ENCODE peak calls at places on chromosomes 13 and 19, in four cellular contexts. Q, O, W and T are unnamed samples.

GRCh38 chr19:58549664-58550361 is 5.1 kb downstream of the CHMP2A start:
- DNase-seq in W (no peak), Q (no peak), O (no peak), T (no peak)

GRCh38 chr13:41812237-41812636 is 148.7 kb downstream of the VWA8 start:
- DNase-seq in O (no peak), Q (no peak), W (no peak), T (no peak)

GRCh38 chr13:25345555-25345954 is 26.2 kb upstream of the ATP8A2 start:
- DNase-seq in O (no peak), W (no peak), Q (no peak), T (no peak)

GRCh38 chr19:3129112-3129511 is 6.7 kb upstream of the GNA15 start:
- DNase-seq in W (no peak), O (peak), Q (peak), T (peak)

GRCh38 chr13:24040835-24041234 is 119.7 kb upstream of the SPATA13 start:
- DNase-seq in W (no peak), O (no peak), Q (no peak), T (no peak)

GRCh38 chr13:109677206-109677605 is 109.2 kb downstream of the IRS2 start:
- DNase-seq in Q (no peak), O (no peak), W (no peak), T (no peak)

GRCh38 chr19:8192227-8192820 is 16.8 kb upstream of the CERS4 start:
- DNase-seq in O (no peak), Q (no peak), W (no peak), T (no peak)

GRCh38 chr19:1882089-1882785 is 3.1 kb downstream of the ABHD17A start:
- DNase-seq in O (no peak), W (no peak), Q (no peak), T (no peak)

GRCh38 chr19:3047307-3048189 is 14.7 kb downstream of the TLE5 start:
- DNase-seq in W (peak), Q (peak), O (peak), T (peak)

GRCh38 chr19:13804830-13805683 is 9.8 kb downstream of the ZSWIM4 start:
- DNase-seq in Q (no peak), W (no peak), O (no peak), T (no peak)

GRCh38 chr13:80894930-80895329 is 554.0 kb upstream of the SPRY2 start:
- DNase-seq in Q (no peak), O (no peak), W (no peak), T (no peak)

GRCh38 chr19:45395524-45396388 is 9.1 kb downstream of the PPP1R13L start:
- DNase-seq in O (no peak), W (no peak), Q (no peak), T (no peak)

GRCh38 chr19:29247912-29248311 is 35.0 kb upstream of the UQCRFS1 start:
- DNase-seq in O (no peak), W (no peak), Q (no peak), T (no peak)

GRCh38 chr13:42377640-42378382 is 105.9 kb downstream of the AKAP11 start:
- DNase-seq in O (no peak), Q (no peak), W (no peak), T (no peak)

GRCh38 chr19:18167975-18168645 is 5.5 kb upstream of the IFI30 start:
- DNase-seq in W (peak), Q (no peak), O (no peak), T (peak)

GRCh38 chr19:18062043-18062442 is 24.7 kb downstream of the IL12RB1 start:
- DNase-seq in W (no peak), O (no peak), Q (no peak), T (no peak)

GRCh38 chr19:15315101-15315500 is 17.2 kb downstream of the BRD4 start:
- DNase-seq in O (no peak), Q (no peak), W (no peak), T (no peak)

GRCh38 chr13:46831588-46832194 is 34.7 kb upstream of the ESD start:
- DNase-seq in Q (peak), W (peak), O (peak), T (peak)

GRCh38 chr13:46926856-46927625 is 30.2 kb upstream of the HTR2A start:
- DNase-seq in W (no peak), O (peak), Q (no peak), T (peak)

GRCh38 chr13:20672772-20673171 is 30.7 kb upstream of the IL17D start:
- DNase-seq in O (peak), W (no peak), Q (peak), T (peak)

GRCh38 chr19:29843180-29844051 is 31.6 kb downstream of the CCNE1 start:
- DNase-seq in Q (no peak), W (no peak), O (no peak), T (peak)

GRCh38 chr19:49857061-49857833 is 6.3 kb downstream of the PTOV1 start:
- DNase-seq in Q (no peak), O (no peak), W (no peak), T (no peak)

GRCh38 chr13:39603424-39603947 is 493 bp upstream of the LHFPL6 start:
- DNase-seq in O (peak), Q (no peak), W (peak), T (peak)

GRCh38 chr13:60754211-60754610 is 357.2 kb downstream of the TDRD3 start:
- DNase-seq in W (no peak), O (no peak), Q (no peak), T (no peak)

GRCh38 chr19:17136026-17136425 is 60.4 kb downstream of the MYO9B start:
- DNase-seq in Q (no peak), O (no peak), W (no peak), T (no peak)

GRCh38 chr19:39237200-39238184 is 7.3 kb downstream of the IFNL3 start:
- DNase-seq in W (no peak), Q (no peak), O (no peak), T (no peak)

GRCh38 chr19:52659013-52659412 is 20.9 kb upstream of the ZNF83 start:
- DNase-seq in Q (no peak), O (no peak), W (no peak), T (no peak)

GRCh38 chr13:32116210-32116609 is 84.6 kb downstream of the FRY start:
- DNase-seq in W (no peak), O (no peak), Q (no peak), T (no peak)

GRCh38 chr19:662207-662961 is 630 bp downstream of the RNF126 start:
- DNase-seq in W (no peak), Q (no peak), O (peak), T (no peak)

GRCh38 chr13:43732726-43733125 is 54.0 kb downstream of the ENOX1 start:
- DNase-seq in O (no peak), Q (no peak), W (no peak), T (no peak)

GRCh38 chr19:5403968-5404640 is 51.1 kb upstream of the ZNRF4 start:
- DNase-seq in W (peak), Q (peak), O (peak), T (peak)

GRCh38 chr13:44764334-44764733 is 188.2 kb upstream of the TSC22D1 start:
- DNase-seq in Q (no peak), O (no peak), W (peak), T (no peak)

GRCh38 chr13:23905766-23906165 is 8.5 kb upstream of the C1QTNF9B start:
- DNase-seq in Q (no peak), W (no peak), O (peak), T (no peak)

GRCh38 chr13:79409828-79410227 is 3.8 kb upstream of the RBM26 start:
- DNase-seq in O (no peak), Q (no peak), W (no peak), T (no peak)

GRCh38 chr13:113665582-113666323 is 1.3 kb upstream of the GRK1 start:
- DNase-seq in Q (no peak), O (no peak), W (peak), T (no peak)

GRCh38 chr19:52786078-52786463 is 520 bp downstream of the ZNF600 start:
- DNase-seq in W (no peak), Q (no peak), O (no peak), T (no peak)

GRCh38 chr19:48284891-48285290 is 15.0 kb downstream of the ZNF114 start:
- DNase-seq in O (peak), Q (no peak), W (no peak), T (peak)

GRCh38 chr13:114099918-114100445 is 32.4 kb downstream of the RASA3 start:
- DNase-seq in Q (no peak), O (peak), W (no peak), T (peak)

GRCh38 chr13:99087130-99087953 is 109.5 kb upstream of the DOCK9 start:
- DNase-seq in Q (peak), O (peak), W (peak), T (peak)
- TF ChIP-seq CTCF in Q (no peak), O (no peak), W (peak), T (peak)

DNA sequence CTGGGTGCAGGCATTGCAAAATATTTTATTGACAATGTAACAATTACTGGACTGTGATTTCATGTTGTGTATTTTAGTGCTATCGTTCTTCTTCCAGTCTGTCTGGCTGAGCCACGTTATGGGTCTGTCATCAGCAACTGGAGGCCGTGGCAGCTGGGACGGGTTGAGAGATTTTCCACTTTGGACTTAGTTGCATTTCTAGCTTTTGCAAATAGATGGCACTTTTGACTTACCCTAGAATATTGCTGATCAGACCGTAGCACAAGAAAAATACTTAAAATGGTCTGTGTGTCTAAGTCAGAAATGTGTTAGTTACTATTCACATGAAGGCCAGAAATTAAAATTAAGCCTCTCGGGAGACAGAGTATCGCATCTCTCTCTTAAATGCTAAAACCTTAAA is 211.1 kb downstream of the TEX29 start:
- DNase-seq in O (no peak), Q (no peak), W (no peak), T (peak)
- TF ChIP-seq CTCF in O (no peak), Q (no peak), W (peak), T (no peak)

GRCh38 chr13:30892966-30893365 is 13.1 kb upstream of the MEDAG start:
- DNase-seq in W (peak), Q (no peak), O (peak), T (peak)
- TF ChIP-seq CTCF in W (peak), Q (peak), O (peak), T (peak)

DNA sequence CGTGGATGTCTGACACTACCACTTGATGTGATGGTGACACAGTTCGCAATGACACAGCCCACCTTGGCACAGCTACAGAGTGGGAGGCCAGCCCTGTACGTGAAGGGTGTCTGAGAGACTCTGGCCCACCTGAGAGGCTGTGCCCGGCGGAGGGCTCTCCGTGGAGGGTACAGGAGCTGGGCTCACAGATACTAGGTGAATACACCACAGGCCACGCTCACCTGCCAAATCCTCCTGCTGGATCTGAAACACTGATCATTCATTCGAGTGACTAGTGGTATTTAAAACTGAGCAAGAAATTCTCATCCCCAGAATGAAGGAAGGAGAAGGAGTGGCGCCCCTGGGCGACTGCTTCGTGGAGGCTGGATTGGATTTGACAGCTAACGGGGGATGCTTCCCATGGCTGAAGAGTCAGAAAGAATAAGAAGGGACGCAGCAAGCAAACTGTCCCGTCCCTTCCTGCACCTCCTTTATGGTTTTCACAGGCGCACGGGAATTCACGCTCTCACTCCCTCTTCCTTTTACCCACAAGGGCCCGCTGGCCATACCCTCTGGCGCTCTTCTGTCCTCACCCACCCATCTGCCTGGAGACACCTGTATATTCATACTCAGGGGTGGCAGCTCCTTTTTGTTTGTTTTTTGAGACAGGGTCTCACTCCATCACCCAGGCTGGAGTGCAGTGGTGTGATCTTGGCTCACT is 25.0 kb downstream of the CEBPG start:
- DNase-seq in O (no peak), Q (no peak), W (no peak), T (no peak)
- TF ChIP-seq CTCF in O (no peak), Q (no peak), W (peak), T (no peak)

GRCh38 chr13:28830580-28830979 is 10.4 kb downstream of the MTUS2 start:
- DNase-seq in Q (no peak), W (no peak), O (no peak), T (no peak)
- TF ChIP-seq CTCF in Q (no peak), W (no peak), O (no peak), T (no peak)

GRCh38 chr13:91375119-91375729 is 23.2 kb upstream of the GPC5 start:
- DNase-seq in Q (no peak), O (no peak), W (no peak), T (peak)
- TF ChIP-seq CTCF in Q (peak), O (peak), W (peak), T (peak)

GRCh38 chr19:50897612-50898011 is 13.6 kb downstream of the KLK4 start:
- DNase-seq in O (no peak), Q (no peak), W (no peak), T (no peak)
- TF ChIP-seq CTCF in O (no peak), Q (no peak), W (no peak), T (no peak)

DNA sequence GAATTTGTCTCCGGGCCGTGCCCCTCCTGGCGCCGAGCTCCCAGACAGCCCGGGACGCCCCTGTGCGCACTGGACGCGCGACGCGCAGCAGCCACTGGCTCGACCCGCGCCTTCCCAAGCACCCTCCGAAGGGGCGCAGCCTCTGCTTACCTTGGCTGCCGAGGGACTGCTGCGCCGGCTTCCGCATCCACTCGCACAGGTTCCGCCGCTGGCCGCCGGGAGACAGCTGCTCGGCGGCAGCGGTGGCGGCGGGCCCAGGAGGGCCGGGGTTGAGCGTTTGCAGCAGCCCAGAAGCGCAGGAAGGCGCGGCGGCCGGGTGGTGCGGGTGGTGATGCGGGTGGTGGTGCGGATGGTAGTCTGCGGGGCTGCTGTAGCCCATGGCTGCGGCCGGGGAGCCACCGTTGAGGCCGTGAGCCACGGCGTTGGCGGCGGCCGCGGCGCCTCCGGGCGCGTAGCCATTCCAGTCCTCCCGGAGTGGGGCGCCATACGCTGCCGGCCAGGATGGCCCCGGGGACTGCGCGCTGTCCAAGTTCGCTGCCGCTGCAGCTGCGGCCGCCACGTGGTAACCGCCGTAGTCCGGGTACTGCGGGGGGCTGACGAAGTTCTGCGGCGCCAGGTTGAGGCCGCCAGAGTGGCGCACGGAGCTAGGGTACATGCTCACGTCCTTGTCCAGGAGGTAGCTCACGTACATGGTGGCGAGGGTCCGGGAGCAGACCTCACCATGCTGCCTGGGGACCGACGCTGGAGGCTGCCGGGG is 621 bp downstream of the CDX2 start:
- DNase-seq in W (no peak), O (no peak), Q (no peak), T (no peak)
- TF ChIP-seq CTCF in W (no peak), O (no peak), Q (no peak), T (no peak)

GRCh38 chr13:50989476-50989875 is 79.9 kb downstream of the RNASEH2B start:
- DNase-seq in O (no peak), Q (no peak), W (no peak), T (peak)
- TF ChIP-seq CTCF in O (peak), Q (peak), W (peak), T (no peak)